ENCODE peak calls at places on chromosomes 5 and 9, in ten cellular contexts. C is NCI-H748 treated with DMSO at 0.1 percent for 48 hours; F is glomerular endothelial cell; T is mesenchymal stem cell; N is activated naive CD4-positive, alpha-beta T cell; K is esophagus squamous epithelium; A is neural progenitor cell; D is NCI-H460; M is dermis microvascular lymphatic vessel endothelial cell; P is fibroblast of lung. Q is an unnamed sample.

GRCh38 chr5:132263548-132264261 is 6.2 kb downstream of the PDLIM4 start:
- DNase-seq in C (no peak), F (no peak), T (peak; percentile 84), N (no peak), K (no peak), A (no peak), D (no peak), M (peak; percentile 82), P (peak; percentile 94), Q (peak; percentile 53)

GRCh38 chr9:78510035-78510434 is 213.1 kb downstream of the PSAT1 start:
- DNase-seq in C (peak; percentile 23), F (no peak), T (no peak), N (no peak), K (no peak), A (no peak), D (no peak), M (no peak), P (no peak), Q (no peak)

GRCh38 chr5:5671823-5672222 is 249.3 kb downstream of the ICE1 start:
- DNase-seq in C (no peak), F (no peak), T (no peak), N (no peak), K (no peak), A (no peak), D (no peak), M (no peak), P (no peak), Q (no peak)

GRCh38 chr9:107251756-107252322 is 31.2 kb upstream of the RAD23B start:
- DNase-seq in C (no peak), F (no peak), T (peak; percentile 39), N (no peak), K (no peak), A (no peak), D (no peak), M (no peak), P (peak; percentile 94), Q (no peak)

GRCh38 chr9:114283551-114284111 is 39.3 kb upstream of the ORM1 start:
- DNase-seq in C (no peak), F (no peak), T (no peak), N (no peak), K (no peak), A (no peak), D (no peak), M (no peak), P (no peak), Q (no peak)

GRCh38 chr9:77224750-77225312 is 47.5 kb downstream of the VPS13A start:
- DNase-seq in C (no peak), F (no peak), T (peak; percentile 26), N (no peak), K (no peak), A (no peak), D (no peak), M (no peak), P (peak; percentile 38), Q (no peak)

GRCh38 chr5:69238760-69239251 is 4.1 kb downstream of the CDK7 start:
- DNase-seq in C (no peak), F (no peak), T (peak; percentile 69), N (no peak), K (no peak), A (no peak), D (peak; percentile 21), M (peak; percentile 78), P (peak; percentile 92), Q (no peak)

GRCh38 chr9:14511452-14511851 is 181.8 kb downstream of the ZDHHC21 start:
- DNase-seq in C (no peak), F (no peak), T (no peak), N (no peak), K (no peak), A (no peak), D (no peak), M (no peak), P (peak; percentile 8), Q (no peak)

GRCh38 chr5:154857534-154858250 is 735 bp upstream of the CNOT8 start:
- DNase-seq in C (peak; percentile 98), F (peak; percentile 87), T (peak; percentile 98), N (peak; percentile 80), K (peak; percentile 90), A (peak; percentile 98), D (peak; percentile 96), M (peak; percentile 97), P (peak; percentile 97), Q (peak; percentile 84)

GRCh38 chr5:154273028-154273617 is 82.6 kb downstream of the GALNT10 start:
- DNase-seq in C (no peak), F (no peak), T (peak; percentile 55), N (no peak), K (no peak), A (no peak), D (no peak), M (no peak), P (peak; percentile 43), Q (no peak)

GRCh38 chr5:92505145-92505544 is 1075.9 kb downstream of the NR2F1-AS1 start:
- DNase-seq in C (no peak), F (no peak), T (peak; percentile 28), N (no peak), K (no peak), A (no peak), D (peak; percentile 12), M (peak; percentile 82), P (peak; percentile 27), Q (peak; percentile 24)

GRCh38 chr5:159208508-159209437 is 580 bp downstream of the RNF145 start:
- DNase-seq in C (no peak), F (no peak), T (peak; percentile 50), N (no peak), K (no peak), A (peak; percentile 75), D (no peak), M (peak; percentile 28), P (peak; percentile 46), Q (no peak)

GRCh38 chr9:18194316-18194715 is 279.6 kb upstream of the ADAMTSL1 start:
- DNase-seq in C (no peak), F (no peak), T (no peak), N (no peak), K (no peak), A (no peak), D (no peak), M (no peak), P (no peak), Q (no peak)

GRCh38 chr9:36665387-36665786 is 92.7 kb downstream of the MELK start:
- DNase-seq in C (no peak), F (peak; percentile 7), T (no peak), N (no peak), K (no peak), A (no peak), D (no peak), M (peak; percentile 16), P (peak; percentile 39), Q (no peak)

GRCh38 chr5:74233571-74233970 is 407.0 kb downstream of the ENC1 start:
- DNase-seq in C (no peak), F (no peak), T (peak; percentile 74), N (no peak), K (no peak), A (no peak), D (no peak), M (no peak), P (peak; percentile 81), Q (no peak)

GRCh38 chr5:133257977-133258376 is 206.2 kb downstream of the HSPA4 start:
- DNase-seq in C (no peak), F (no peak), T (no peak), N (no peak), K (no peak), A (no peak), D (no peak), M (no peak), P (no peak), Q (no peak)

GRCh38 chr5:122077451-122078115 is 476 bp downstream of the LOX start:
- DNase-seq in C (peak; percentile 25), F (no peak), T (no peak), N (no peak), K (no peak), A (peak; percentile 64), D (no peak), M (peak; percentile 45), P (no peak), Q (no peak)

GRCh38 chr9:18208166-18209059 is 265.5 kb upstream of the ADAMTSL1 start:
- DNase-seq in C (no peak), F (no peak), T (peak; percentile 33), N (no peak), K (no peak), A (peak; percentile 76), D (peak; percentile 39), M (peak; percentile 42), P (peak; percentile 10), Q (no peak)

GRCh38 chr5:98524796-98525195 is 248.7 kb upstream of the RGMB start:
- DNase-seq in C (no peak), F (no peak), T (no peak), N (no peak), K (no peak), A (no peak), D (no peak), M (no peak), P (no peak), Q (no peak)

GRCh38 chr5:133199366-133199901 is 147.6 kb downstream of the HSPA4 start:
- DNase-seq in C (no peak), F (no peak), T (no peak), N (no peak), K (no peak), A (no peak), D (no peak), M (no peak), P (no peak), Q (no peak)

GRCh38 chr5:155886311-155887031 is 440.5 kb upstream of the SGCD start:
- DNase-seq in C (no peak), F (no peak), T (no peak), N (no peak), K (no peak), A (no peak), D (no peak), M (no peak), P (no peak), Q (no peak)

GRCh38 chr9:105362470-105362869 is 85.4 kb upstream of the FSD1L start:
- DNase-seq in C (no peak), F (no peak), T (no peak), N (no peak), K (no peak), A (no peak), D (no peak), M (no peak), P (no peak), Q (no peak)

GRCh38 chr5:178307266-178308045 is 74.9 kb upstream of the PHYKPL start:
- DNase-seq in C (no peak), F (no peak), T (no peak), N (no peak), K (no peak), A (no peak), D (no peak), M (no peak), P (no peak), Q (no peak)

GRCh38 chr5:148799737-148800527 is 26.5 kb upstream of the ADRB2 start:
- DNase-seq in C (no peak), F (no peak), T (no peak), N (no peak), K (no peak), A (no peak), D (no peak), M (no peak), P (peak; percentile 48), Q (no peak)

GRCh38 chr5:79173626-79174025 is 62.0 kb downstream of the BHMT start:
- DNase-seq in C (peak; percentile 89), F (no peak), T (no peak), N (no peak), K (no peak), A (no peak), D (no peak), M (no peak), P (no peak), Q (no peak)

GRCh38 chr9:94801242-94801641 is 74.7 kb downstream of the AOPEP start:
- DNase-seq in C (no peak), F (no peak), T (peak; percentile 72), N (no peak), K (no peak), A (no peak), D (no peak), M (peak; percentile 25), P (peak; percentile 58), Q (no peak)

GRCh38 chr5:129960831-129961230 is 56.6 kb downstream of the CHSY3 start:
- DNase-seq in C (no peak), F (no peak), T (no peak), N (no peak), K (no peak), A (no peak), D (no peak), M (peak; percentile 82), P (no peak), Q (no peak)

GRCh38 chr5:132073231-132074013 is at the start of gene CSF2:
- DNase-seq in C (no peak), F (no peak), T (peak; percentile 6), N (no peak), K (no peak), A (no peak), D (no peak), M (peak; percentile 75), P (peak; percentile 54), Q (no peak)

Q was measured in pulmonary artery endothelial cell.